ENCODE peak calls at places on chromosomes 1 and 21, in eight cellular contexts. T is CD4-positive, CD25-positive, alpha-beta regulatory T cell; P is A549; V is lower lobe of right lung; G is thoracic aorta; O is tibial artery; L is AG04450; H is psoas muscle. R is an unnamed sample.

GRCh38 chr1:47651311-47652089 is 213.7 kb downstream of the FOXD2 start:
- DNase-seq in T (no peak), H (no peak), G (no peak), P (no peak), O (peak), V (no peak), L (no peak), R (no peak)

GRCh38 chr1:116161877-116162390 is 50.7 kb downstream of the MAB21L3 start:
- DNase-seq in T (no peak), G (no peak), L (no peak), P (no peak), H (no peak), V (no peak), O (no peak), R (no peak)

GRCh38 chr1:94864821-94865220 is 44.7 kb downstream of the SLC44A3 start:
- DNase-seq in O (no peak), H (no peak), L (no peak), P (no peak), T (no peak), G (no peak), V (no peak), R (peak)

GRCh38 chr1:12244078-12244477 is 14.2 kb downstream of the VPS13D start:
- DNase-seq in T (no peak), P (peak), V (no peak), H (no peak), G (no peak), L (no peak), O (no peak), R (peak)

GRCh38 chr1:78856096-78856495 is 150.4 kb downstream of the ADGRL4 start:
- DNase-seq in H (no peak), G (no peak), O (no peak), V (no peak), P (no peak), T (no peak), L (no peak), R (no peak)

GRCh38 chr1:158422215-158422614 is 3.8 kb downstream of the OR10K2 start:
- DNase-seq in G (no peak), O (no peak), P (no peak), H (no peak), L (no peak), T (no peak), V (no peak), R (no peak)

GRCh38 chr1:94095112-94095637 is 25.8 kb downstream of the ABCA4 start:
- DNase-seq in G (peak), H (peak), O (peak), T (no peak), P (no peak), V (no peak), L (peak), R (peak)

GRCh38 chr1:214603819-214604252 is 841 bp downstream of the CENPF start:
- DNase-seq in L (no peak), P (peak), T (no peak), O (no peak), H (no peak), G (no peak), V (no peak), R (no peak)

GRCh38 chr1:7079637-7080036 is 294.4 kb downstream of the CAMTA1 start:
- DNase-seq in L (no peak), P (no peak), H (no peak), V (no peak), G (no peak), T (no peak), O (no peak), R (no peak)
- H3K4me3 ChIP-seq in L (no peak), P (no peak), H (no peak), V (no peak), G (no peak), T (no peak), O (no peak), R (no peak)

DNA sequence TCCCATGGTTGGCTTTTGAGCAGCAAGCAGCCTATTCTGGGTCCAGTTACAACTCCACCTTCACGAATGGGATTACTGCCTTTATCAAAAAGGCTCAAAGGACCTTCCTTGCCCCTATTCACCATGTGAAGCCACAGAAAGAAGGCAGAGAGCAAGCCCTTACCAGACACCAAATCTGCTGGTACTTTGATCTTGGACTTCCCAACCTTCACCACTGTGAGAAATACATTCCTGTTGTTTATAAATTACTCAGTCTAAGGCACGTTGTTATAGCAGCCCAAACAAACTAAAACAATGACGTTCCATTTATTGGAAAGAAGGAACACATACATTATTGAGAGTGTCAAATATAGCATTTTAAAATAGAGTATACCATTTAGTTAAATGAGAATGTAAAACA is 1557.9 kb downstream of the PLA2G4A start:
- DNase-seq in L (no peak), O (no peak), P (no peak), G (no peak), T (no peak), H (no peak), V (no peak), R (no peak)
- H3K4me3 ChIP-seq in L (no peak), O (no peak), P (no peak), G (no peak), T (no peak), H (no peak), V (no peak), R (no peak)

GRCh38 chr1:18926315-18927081 is 24.1 kb upstream of the ALDH4A1 start:
- DNase-seq in O (peak), P (peak), H (peak), G (peak), V (no peak), L (peak), T (peak), R (peak)
- H3K4me3 ChIP-seq in O (peak), P (no peak), H (no peak), G (peak), V (peak), L (peak), T (peak), R (no peak)

DNA sequence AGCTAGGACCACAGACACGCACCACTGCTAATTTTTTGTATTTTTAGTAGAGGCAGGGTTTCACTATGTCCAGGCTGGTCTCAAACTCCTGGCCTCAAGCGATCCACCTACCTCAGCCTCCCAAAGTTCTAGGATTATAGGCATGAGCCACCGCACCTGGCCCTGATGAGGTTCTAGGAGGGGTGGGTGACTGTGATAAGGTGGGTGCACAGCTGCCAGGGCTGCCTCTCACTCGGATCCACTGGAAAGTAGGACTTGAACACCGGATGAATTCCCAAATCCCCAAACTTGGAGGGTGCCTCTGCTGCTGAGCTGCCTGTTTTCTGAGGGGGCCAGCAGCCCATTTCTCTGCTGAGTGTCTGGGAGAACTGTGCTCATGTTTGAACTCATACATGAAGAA is 68.2 kb upstream of the PARP1 start:
- DNase-seq in T (no peak), P (no peak), H (no peak), G (no peak), L (no peak), V (no peak), O (no peak), R (no peak)
- H3K4me3 ChIP-seq in T (no peak), P (no peak), H (no peak), G (no peak), L (no peak), V (no peak), O (no peak), R (no peak)

DNA sequence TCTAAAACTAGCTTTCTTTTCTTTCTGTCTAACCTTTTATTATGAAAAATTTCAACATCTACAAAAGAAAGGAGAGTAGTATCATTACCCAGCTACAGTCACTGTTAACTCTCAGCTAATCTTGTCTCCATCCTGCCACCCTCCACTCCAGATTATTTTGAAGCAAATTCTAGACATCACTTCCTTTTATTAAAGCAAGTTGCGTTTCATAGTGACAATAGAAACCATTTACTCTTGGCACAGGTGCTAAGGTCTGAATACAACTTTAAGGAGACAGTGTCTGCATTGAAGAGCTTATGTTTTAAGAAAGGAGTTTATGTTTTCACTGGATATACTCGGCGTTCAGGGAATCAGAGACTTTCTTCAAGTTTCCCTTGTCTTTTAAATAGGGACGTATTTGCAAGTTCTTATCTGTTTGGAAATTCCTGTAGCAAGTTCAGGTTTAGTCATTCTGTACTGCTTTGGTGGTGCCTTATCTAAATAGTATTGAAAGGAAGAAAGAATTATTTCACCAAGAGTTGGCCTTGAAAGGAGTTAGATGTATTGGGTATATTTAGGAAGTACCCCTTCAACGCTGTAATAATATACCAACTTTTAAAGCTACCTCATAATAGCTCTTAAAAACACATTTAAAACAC is 42.7 kb downstream of the ITSN1 start:
- DNase-seq in P (no peak), H (no peak), T (no peak), V (no peak), G (no peak), O (no peak), L (no peak), R (no peak)
- H3K4me3 ChIP-seq in P (no peak), H (no peak), T (no peak), V (no peak), G (peak), O (no peak), L (no peak), R (no peak)